ENCODE peak calls at places on chromosomes 12 and 14, in nine cellular contexts. H is A549; F is cerebellar cortex; G is NCI-H2081; M is hepatic stellate cell; V is coronary artery; N is GM12892; O is stimulated activated CD8-positive, alpha-beta memory T cell treated with anti-CD3 and anti-CD28 coated beads, Interleukin-15, amount 100 ng/mL, for 48 hours; T is SK-N-DZ. I is an unnamed sample.

GRCh38 chr12:6950944-6951540 is at the start of gene PTPN6:
- DNase-seq in T (no peak), H (no peak), F (no peak), V (no peak), M (no peak), O (no peak), N (no peak), G (no peak), I (no peak)

GRCh38 chr12:13573698-13574321 is 377.3 kb downstream of the EMP1 start:
- DNase-seq in N (no peak), T (peak), M (peak), V (no peak), G (no peak), H (peak), O (no peak), F (no peak), I (no peak)

GRCh38 chr12:80958162-80958561 is 20.4 kb upstream of the LIN7A start:
- DNase-seq in O (no peak), N (no peak), G (no peak), H (no peak), T (no peak), F (no peak), V (no peak), M (no peak), I (no peak)

GRCh38 chr12:119072463-119072862 is 91.1 kb downstream of the SRRM4 start:
- DNase-seq in N (no peak), O (no peak), M (no peak), V (no peak), G (no peak), F (no peak), T (peak), H (no peak), I (no peak)

GRCh38 chr12:75984577-75985182 is 46.9 kb downstream of the PHLDA1 start:
- DNase-seq in H (no peak), T (no peak), G (no peak), N (no peak), O (no peak), M (no peak), V (no peak), F (no peak), I (no peak)

GRCh38 chr12:78403681-78404080 is 460.9 kb upstream of the SYT1 start:
- DNase-seq in V (no peak), M (no peak), T (peak), O (no peak), H (no peak), G (no peak), N (no peak), F (no peak), I (no peak)

GRCh38 chr12:57110189-57111045 is 745 bp downstream of the STAT6 start:
- DNase-seq in M (peak), F (no peak), V (no peak), G (no peak), N (peak), H (peak), O (peak), T (peak), I (peak)

GRCh38 chr12:95837240-95838038 is 21.3 kb upstream of the SNRPF start:
- DNase-seq in T (no peak), V (no peak), N (no peak), H (no peak), F (no peak), O (no peak), M (no peak), G (no peak), I (no peak)

GRCh38 chr14:70086685-70087379 is 101.9 kb downstream of the SLC8A3 start:
- DNase-seq in V (no peak), F (peak), H (no peak), G (peak), N (no peak), O (no peak), T (peak), M (peak), I (peak)

GRCh38 chr14:41051801-41052200 is 554.9 kb upstream of the LRFN5 start:
- DNase-seq in F (no peak), N (no peak), G (no peak), T (no peak), V (no peak), H (no peak), M (no peak), O (no peak), I (no peak)

GRCh38 chr14:50932159-50932558 is 12.1 kb downstream of the PYGL start:
- DNase-seq in V (no peak), N (no peak), G (no peak), T (no peak), O (no peak), F (no peak), H (no peak), M (no peak), I (no peak)

GRCh38 chr12:115349711-115350110 is 665.7 kb upstream of the TBX3 start:
- DNase-seq in G (no peak), V (no peak), F (no peak), T (no peak), N (no peak), H (no peak), O (no peak), M (no peak), I (no peak)

GRCh38 chr14:55129428-55130193 is 559 bp downstream of the LGALS3 start:
- DNase-seq in T (no peak), F (peak), G (no peak), V (peak), O (peak), N (peak), H (peak), M (peak), I (peak)

GRCh38 chr12:11823593-11823992 is 174.1 kb downstream of the ETV6 start:
- DNase-seq in M (no peak), O (no peak), F (no peak), V (no peak), N (no peak), H (no peak), T (no peak), G (no peak), I (no peak)

GRCh38 chr12:103600967-103601728 is 14.1 kb downstream of the STAB2 start:
- DNase-seq in G (no peak), N (no peak), O (no peak), F (no peak), H (no peak), V (no peak), M (no peak), T (no peak), I (peak)

GRCh38 chr12:57604454-57605307 is at the start of gene DTX3:
- DNase-seq in H (peak), T (no peak), G (no peak), N (peak), V (no peak), O (no peak), F (peak), M (peak), I (peak)

GRCh38 chr12:48004039-48004940 is at the start of gene COL2A1:
- DNase-seq in G (no peak), M (peak), F (no peak), V (no peak), T (no peak), N (peak), H (peak), O (no peak), I (peak)

GRCh38 chr14:95197498-95198010 is 40.2 kb upstream of the DICER1 start:
- DNase-seq in V (peak), T (no peak), M (no peak), H (no peak), F (no peak), G (no peak), O (no peak), N (no peak), I (no peak)

GRCh38 chr12:121786441-121786825 is 7.1 kb downstream of the RHOF start:
- DNase-seq in H (peak), V (no peak), O (no peak), G (no peak), M (peak), T (no peak), F (no peak), N (no peak), I (peak)

GRCh38 chr12:125296701-125297100 is 231.5 kb downstream of the AACS start:
- DNase-seq in H (no peak), V (no peak), M (no peak), T (no peak), O (no peak), G (no peak), F (peak), N (no peak), I (no peak)

GRCh38 chr12:59040651-59041050 is 120.3 kb upstream of the LRIG3 start:
- DNase-seq in H (no peak), F (no peak), V (no peak), M (peak), T (no peak), O (no peak), G (no peak), N (no peak), I (peak)

GRCh38 chr12:106840217-106840616 is 65.7 kb downstream of the RIC8B start:
- DNase-seq in F (no peak), N (no peak), T (peak), M (peak), O (no peak), G (peak), V (no peak), H (peak), I (peak)

GRCh38 chr12:102107970-102108369 is 11.9 kb downstream of the NUP37 start:
- DNase-seq in O (no peak), V (no peak), F (no peak), T (no peak), G (no peak), N (no peak), H (no peak), M (no peak), I (no peak)

GRCh38 chr12:94266796-94267529 is 118.6 kb downstream of the PLXNC1 start:
- DNase-seq in N (no peak), G (no peak), V (no peak), M (no peak), H (no peak), T (no peak), F (no peak), O (no peak), I (no peak)

GRCh38 chr14:88005978-88006851 is 1.3 kb downstream of the GPR65 start:
- DNase-seq in H (no peak), F (no peak), V (no peak), M (no peak), O (peak), T (no peak), G (no peak), N (peak), I (no peak)

GRCh38 chr14:67994561-67994960 is 175.0 kb downstream of the RAD51B start:
- DNase-seq in F (no peak), T (no peak), H (no peak), N (no peak), O (no peak), G (no peak), V (no peak), M (no peak), I (no peak)

I was measured in endothelial cell of umbilical vein.